ENCODE peak calls at places on chromosomes 5 and 9, in seven cellular contexts. One of them, this sample, is unnamed.

GRCh38 chr5:150497274-150497988 is 10.5 kb upstream of the NDST1 start:
- DNase-seq in neuronal stem cell: no peak
- DNase-seq in H1: no peak
- DNase-seq in trophoblast cell: peak; percentile 90
- DNase-seq in mesendoderm: no peak
- DNase-seq in mesenchymal stem cell: peak; percentile 96
- DNase-seq in H9: no peak
- DNase-seq in this sample: peak; percentile 96

GRCh38 chr9:95514402-95514801 is 2.4 kb downstream of the PTCH1 start:
- DNase-seq in H1: no peak
- DNase-seq in H9: no peak
- DNase-seq in trophoblast cell: no peak
- DNase-seq in mesenchymal stem cell: no peak
- DNase-seq in neuronal stem cell: no peak
- DNase-seq in mesendoderm: no peak
- DNase-seq in this sample: no peak

GRCh38 chr5:22899341-22899740 is 46.2 kb upstream of the CDH12 start:
- DNase-seq in trophoblast cell: no peak
- DNase-seq in H9: no peak
- DNase-seq in H1: no peak
- DNase-seq in mesendoderm: no peak
- DNase-seq in mesenchymal stem cell: no peak
- DNase-seq in neuronal stem cell: no peak
- DNase-seq in this sample: no peak

GRCh38 chr5:11640474-11640873 is 263.8 kb downstream of the CTNND2 start:
- DNase-seq in trophoblast cell: no peak
- DNase-seq in H9: no peak
- DNase-seq in neuronal stem cell: no peak
- DNase-seq in mesenchymal stem cell: no peak
- DNase-seq in mesendoderm: no peak
- DNase-seq in H1: no peak
- DNase-seq in this sample: no peak

GRCh38 chr9:134626576-134627416 is 14.8 kb upstream of the COL5A1 start:
- DNase-seq in mesendoderm: peak; percentile 85
- DNase-seq in trophoblast cell: no peak
- DNase-seq in neuronal stem cell: no peak
- DNase-seq in H1: no peak
- DNase-seq in mesenchymal stem cell: peak; percentile 85
- DNase-seq in H9: peak; percentile 31
- DNase-seq in this sample: peak; percentile 59

GRCh38 chr5:137959488-137959887 is 70.2 kb downstream of the PKD2L2 start:
- DNase-seq in neuronal stem cell: no peak
- DNase-seq in H1: no peak
- DNase-seq in mesendoderm: no peak
- DNase-seq in mesenchymal stem cell: no peak
- DNase-seq in trophoblast cell: no peak
- DNase-seq in H9: no peak
- DNase-seq in this sample: no peak

GRCh38 chr5:140109050-140109817 is 4.7 kb upstream of the PURA start:
- DNase-seq in H9: no peak
- DNase-seq in trophoblast cell: peak; percentile 28
- DNase-seq in H1: no peak
- DNase-seq in neuronal stem cell: no peak
- DNase-seq in mesenchymal stem cell: peak; percentile 53
- DNase-seq in mesendoderm: peak; percentile 36
- DNase-seq in this sample: peak; percentile 61

GRCh38 chr5:73093943-73094342 is 26.4 kb upstream of the TMEM171 start:
- DNase-seq in mesenchymal stem cell: peak; percentile 65
- DNase-seq in trophoblast cell: peak; percentile 42
- DNase-seq in H1: no peak
- DNase-seq in H9: no peak
- DNase-seq in neuronal stem cell: no peak
- DNase-seq in mesendoderm: peak; percentile 56
- DNase-seq in this sample: peak; percentile 78

GRCh38 chr5:143536364-143536763 is 132.9 kb upstream of the NR3C1 start:
- DNase-seq in mesendoderm: peak; percentile 68
- DNase-seq in H1: no peak
- DNase-seq in trophoblast cell: peak; percentile 90
- DNase-seq in H9: no peak
- DNase-seq in neuronal stem cell: no peak
- DNase-seq in mesenchymal stem cell: peak; percentile 89
- DNase-seq in this sample: peak; percentile 99

GRCh38 chr5:1112596-1113331 is 901 bp upstream of the SLC12A7 start:
- DNase-seq in H1: no peak
- DNase-seq in mesenchymal stem cell: no peak
- DNase-seq in neuronal stem cell: no peak
- DNase-seq in trophoblast cell: peak; percentile 28
- DNase-seq in mesendoderm: no peak
- DNase-seq in H9: no peak
- DNase-seq in this sample: no peak

GRCh38 chr5:72138943-72139467 is 31.7 kb downstream of the MAP1B start:
- DNase-seq in mesendoderm: no peak
- DNase-seq in mesenchymal stem cell: peak; percentile 83
- DNase-seq in H9: no peak
- DNase-seq in H1: no peak
- DNase-seq in trophoblast cell: no peak
- DNase-seq in neuronal stem cell: no peak
- DNase-seq in this sample: peak; percentile 97

GRCh38 chr5:175082866-175083590 is 358.6 kb downstream of the MSX2 start:
- DNase-seq in H9: no peak
- DNase-seq in H1: no peak
- DNase-seq in mesendoderm: no peak
- DNase-seq in mesenchymal stem cell: no peak
- DNase-seq in trophoblast cell: peak; percentile 68
- DNase-seq in neuronal stem cell: no peak
- DNase-seq in this sample: peak; percentile 20

GRCh38 chr9:80501635-80502034 is 929.9 kb downstream of the TLE4 start:
- DNase-seq in trophoblast cell: no peak
- DNase-seq in H1: no peak
- DNase-seq in neuronal stem cell: no peak
- DNase-seq in mesendoderm: no peak
- DNase-seq in H9: no peak
- DNase-seq in mesenchymal stem cell: peak; percentile 79
- DNase-seq in this sample: peak; percentile 67

GRCh38 chr5:115349001-115349817 is 52.8 kb upstream of the CCDC112 start:
- DNase-seq in H1: no peak
- DNase-seq in neuronal stem cell: no peak
- DNase-seq in trophoblast cell: peak; percentile 49
- DNase-seq in H9: no peak
- DNase-seq in mesendoderm: no peak
- DNase-seq in mesenchymal stem cell: peak; percentile 89
- DNase-seq in this sample: peak; percentile 90

GRCh38 chr5:31774779-31775178 is 135.8 kb downstream of the PDZD2 start:
- DNase-seq in H1: no peak
- DNase-seq in neuronal stem cell: no peak
- DNase-seq in trophoblast cell: no peak
- DNase-seq in mesenchymal stem cell: no peak
- DNase-seq in H9: no peak
- DNase-seq in mesendoderm: no peak
- DNase-seq in this sample: no peak

GRCh38 chr5:42645138-42645537 is 111.5 kb upstream of the CCDC152 start:
- DNase-seq in neuronal stem cell: no peak
- DNase-seq in mesenchymal stem cell: no peak
- DNase-seq in trophoblast cell: peak; percentile 75
- DNase-seq in H1: no peak
- DNase-seq in mesendoderm: no peak
- DNase-seq in H9: no peak
- DNase-seq in this sample: no peak

GRCh38 chr5:163585206-163585605 is 79.8 kb downstream of the MAT2B start:
- DNase-seq in neuronal stem cell: no peak
- DNase-seq in H9: no peak
- DNase-seq in H1: no peak
- DNase-seq in mesenchymal stem cell: no peak
- DNase-seq in mesendoderm: no peak
- DNase-seq in trophoblast cell: no peak
- DNase-seq in this sample: peak; percentile 95

GRCh38 chr5:53350408-53350807 is 130.0 kb upstream of the FST start:
- DNase-seq in H9: no peak
- DNase-seq in trophoblast cell: peak; percentile 15
- DNase-seq in H1: no peak
- DNase-seq in mesendoderm: no peak
- DNase-seq in mesenchymal stem cell: no peak
- DNase-seq in neuronal stem cell: no peak
- DNase-seq in this sample: no peak

GRCh38 chr5:81202652-81203051 is 30.5 kb upstream of the CKMT2 start:
- DNase-seq in trophoblast cell: no peak
- DNase-seq in H9: no peak
- DNase-seq in H1: no peak
- DNase-seq in mesendoderm: no peak
- DNase-seq in mesenchymal stem cell: no peak
- DNase-seq in neuronal stem cell: no peak
- DNase-seq in this sample: peak; percentile 14

GRCh38 chr9:27194401-27195091 is 85.5 kb downstream of the TEK start:
- DNase-seq in mesendoderm: peak; percentile 43
- DNase-seq in H1: no peak
- DNase-seq in H9: no peak
- DNase-seq in mesenchymal stem cell: peak; percentile 97
- DNase-seq in trophoblast cell: peak; percentile 38
- DNase-seq in neuronal stem cell: no peak
- DNase-seq in this sample: peak; percentile 87

GRCh38 chr9:76595645-76596044 is 136.7 kb downstream of the GCNT1 start:
- DNase-seq in trophoblast cell: peak; percentile 25
- DNase-seq in neuronal stem cell: no peak
- DNase-seq in mesenchymal stem cell: no peak
- DNase-seq in H1: no peak
- DNase-seq in H9: no peak
- DNase-seq in mesendoderm: no peak
- DNase-seq in this sample: no peak

GRCh38 chr9:4433379-4433778 is 56.9 kb upstream of the SLC1A1 start:
- DNase-seq in neuronal stem cell: no peak
- DNase-seq in mesenchymal stem cell: no peak
- DNase-seq in trophoblast cell: no peak
- DNase-seq in H1: no peak
- DNase-seq in mesendoderm: no peak
- DNase-seq in H9: no peak
- DNase-seq in this sample: no peak

GRCh38 chr9:80552931-80553330 is 981.2 kb downstream of the TLE4 start:
- DNase-seq in neuronal stem cell: no peak
- DNase-seq in H1: no peak
- DNase-seq in trophoblast cell: peak; percentile 23
- DNase-seq in mesendoderm: peak; percentile 2
- DNase-seq in H9: no peak
- DNase-seq in mesenchymal stem cell: peak; percentile 71
- DNase-seq in this sample: peak; percentile 52

GRCh38 chr9:113988951-113989780 is 88.9 kb downstream of the AMBP start:
- DNase-seq in H1: no peak
- DNase-seq in H9: no peak
- DNase-seq in neuronal stem cell: no peak
- DNase-seq in trophoblast cell: no peak
- DNase-seq in mesendoderm: no peak
- DNase-seq in mesenchymal stem cell: no peak
- DNase-seq in this sample: no peak

GRCh38 chr5:127326438-127326837 is 35.8 kb downstream of the MEGF10 start:
- DNase-seq in H9: no peak
- DNase-seq in neuronal stem cell: no peak
- DNase-seq in mesendoderm: peak; percentile 30
- DNase-seq in trophoblast cell: peak; percentile 19
- DNase-seq in mesenchymal stem cell: no peak
- DNase-seq in H1: no peak
- DNase-seq in this sample: no peak

GRCh38 chr5:67085616-67086015 is 111.0 kb downstream of the CD180 start:
- DNase-seq in trophoblast cell: no peak
- DNase-seq in neuronal stem cell: no peak
- DNase-seq in mesendoderm: no peak
- DNase-seq in H1: no peak
- DNase-seq in H9: no peak
- DNase-seq in mesenchymal stem cell: no peak
- DNase-seq in this sample: no peak

GRCh38 chr5:96219580-96220281 is 213.3 kb downstream of the PCSK1 start:
- DNase-seq in neuronal stem cell: no peak
- DNase-seq in mesendoderm: peak; percentile 10
- DNase-seq in H9: no peak
- DNase-seq in trophoblast cell: peak; percentile 45
- DNase-seq in H1: no peak
- DNase-seq in mesenchymal stem cell: peak; percentile 76
- DNase-seq in this sample: peak; percentile 86

GRCh38 chr9:119959846-119960545 is 590.8 kb upstream of the BRINP1 start:
- DNase-seq in H9: no peak
- DNase-seq in mesenchymal stem cell: no peak
- DNase-seq in H1: no peak
- DNase-seq in neuronal stem cell: no peak
- DNase-seq in trophoblast cell: no peak
- DNase-seq in mesendoderm: no peak
- DNase-seq in this sample: no peak

GRCh38 chr9:87277346-87277745 is 220.3 kb upstream of the DAPK1 start:
- DNase-seq in mesenchymal stem cell: no peak
- DNase-seq in neuronal stem cell: no peak
- DNase-seq in trophoblast cell: peak; percentile 23
- DNase-seq in H1: no peak
- DNase-seq in mesendoderm: no peak
- DNase-seq in H9: no peak
- DNase-seq in this sample: no peak

GRCh38 chr9:107919263-107919662 is 429.7 kb upstream of the KLF4 start:
- DNase-seq in mesendoderm: no peak
- DNase-seq in neuronal stem cell: no peak
- DNase-seq in trophoblast cell: no peak
- DNase-seq in mesenchymal stem cell: no peak
- DNase-seq in H1: no peak
- DNase-seq in H9: no peak
- DNase-seq in this sample: no peak
- H3K23ac ChIP-seq in mesendoderm: no peak overlapping the region
- H3K23ac ChIP-seq in neuronal stem cell: no peak overlapping the region
- H3K23ac ChIP-seq in trophoblast cell: no peak overlapping the region
- H3K23ac ChIP-seq in mesenchymal stem cell: no peak overlapping the region
- H3K23ac ChIP-seq in H1: no peak overlapping the region
- H3K23ac ChIP-seq in H9: no peak overlapping the region
- H3K23ac ChIP-seq in this sample: no peak overlapping the region

GRCh38 chr9:104969116-104969515 is 41.2 kb upstream of the ABCA1 start:
- DNase-seq in mesenchymal stem cell: no peak
- DNase-seq in neuronal stem cell: no peak
- DNase-seq in mesendoderm: no peak
- DNase-seq in trophoblast cell: peak; percentile 39
- DNase-seq in H9: peak; percentile 71
- DNase-seq in H1: peak; percentile 58
- DNase-seq in this sample: no peak
- H2BK5ac ChIP-seq in mesenchymal stem cell: no peak overlapping the region
- H2BK5ac ChIP-seq in neuronal stem cell: no peak overlapping the region
- H2BK5ac ChIP-seq in mesendoderm: no peak overlapping the region
- H2BK5ac ChIP-seq in trophoblast cell: no peak overlapping the region
- H2BK5ac ChIP-seq in H9: no peak overlapping the region
- H2BK5ac ChIP-seq in H1: peak overlapping the region; percentile 11
- H2BK5ac ChIP-seq in this sample: peak overlapping the region; percentile 83

DNA sequence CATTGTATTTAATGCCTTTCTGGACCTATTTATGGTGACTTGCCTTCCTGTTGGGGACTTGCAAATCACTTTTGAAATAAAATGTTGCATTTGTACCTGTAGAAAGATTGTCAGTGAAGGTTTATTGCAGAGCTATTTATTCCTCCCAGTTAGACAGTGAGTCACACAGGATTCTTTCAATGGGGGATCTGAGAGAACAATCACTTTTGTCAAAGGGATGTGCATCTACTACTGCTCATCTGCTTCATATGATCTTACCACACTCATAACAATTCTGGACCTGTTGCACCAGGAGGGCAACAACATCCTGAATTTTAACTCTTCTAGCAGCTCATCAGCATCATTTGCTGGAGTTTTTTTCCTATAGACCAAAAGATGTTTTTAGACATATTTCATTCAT is 66.8 kb downstream of the FBXL7 start:
- DNase-seq in H1: no peak
- DNase-seq in neuronal stem cell: no peak
- DNase-seq in mesendoderm: no peak
- DNase-seq in mesenchymal stem cell: no peak
- DNase-seq in H9: no peak
- DNase-seq in trophoblast cell: no peak
- DNase-seq in this sample: no peak
- H3K23ac ChIP-seq in H1: no peak overlapping the region
- H3K23ac ChIP-seq in neuronal stem cell: no peak overlapping the region
- H3K23ac ChIP-seq in mesendoderm: no peak overlapping the region
- H3K23ac ChIP-seq in mesenchymal stem cell: no peak overlapping the region
- H3K23ac ChIP-seq in H9: no peak overlapping the region
- H3K23ac ChIP-seq in trophoblast cell: no peak overlapping the region
- H3K23ac ChIP-seq in this sample: no peak overlapping the region

GRCh38 chr9:89869774-89870173 is 265.0 kb downstream of the GADD45G start:
- DNase-seq in mesenchymal stem cell: peak; percentile 6
- DNase-seq in trophoblast cell: no peak
- DNase-seq in H1: no peak
- DNase-seq in H9: no peak
- DNase-seq in mesendoderm: no peak
- DNase-seq in neuronal stem cell: no peak
- DNase-seq in this sample: no peak
- H2BK5ac ChIP-seq in mesenchymal stem cell: no peak overlapping the region
- H2BK5ac ChIP-seq in trophoblast cell: no peak overlapping the region
- H2BK5ac ChIP-seq in H1: no peak overlapping the region
- H2BK5ac ChIP-seq in H9: no peak overlapping the region
- H2BK5ac ChIP-seq in mesendoderm: no peak overlapping the region
- H2BK5ac ChIP-seq in neuronal stem cell: no peak overlapping the region
- H2BK5ac ChIP-seq in this sample: no peak overlapping the region

This sample was measured in IMR-90.